ENCODE peak calls at places on chromosomes 7 and 10, in eight cellular contexts. X, T, I, M, H, B, J and O are unnamed samples.

GRCh38 chr10:58641095-58641531 is 128.4 kb downstream of the BICC1 start:
- DNase-seq in X (no peak), T (no peak), I (no peak), M (no peak), H (peak; percentile 46), B (peak; percentile 60), J (no peak), O (no peak)

GRCh38 chr7:129989466-129989865 is 36.7 kb upstream of the UBE2H start:
- DNase-seq in X (no peak), T (no peak), I (no peak), M (no peak), H (no peak), B (no peak), J (no peak), O (peak; percentile 20)

GRCh38 chr7:127833641-127834040 is 181.6 kb downstream of the SND1 start:
- DNase-seq in X (no peak), T (no peak), I (no peak), M (no peak), H (no peak), B (no peak), J (no peak), O (no peak)

GRCh38 chr10:93622942-93623341 is 10.6 kb downstream of the PDE6C start:
- DNase-seq in X (no peak), T (no peak), I (no peak), M (no peak), H (no peak), B (no peak), J (no peak), O (no peak)

GRCh38 chr10:32713560-32713959 is 244.5 kb downstream of the ITGB1 start:
- DNase-seq in X (no peak), T (no peak), I (peak; percentile 3), M (no peak), H (no peak), B (no peak), J (no peak), O (no peak)

GRCh38 chr7:26048663-26049062 is 103.3 kb upstream of the NFE2L3 start:
- DNase-seq in X (no peak), T (no peak), I (no peak), M (no peak), H (no peak), B (no peak), J (no peak), O (no peak)

GRCh38 chr7:31202801-31203200 is 137.7 kb downstream of the NEUROD6 start:
- DNase-seq in X (no peak), T (no peak), I (no peak), M (no peak), H (no peak), B (no peak), J (no peak), O (no peak)

GRCh38 chr7:7686806-7687205 is 31.6 kb downstream of the RPA3 start:
- DNase-seq in X (no peak), T (no peak), I (no peak), M (no peak), H (no peak), B (no peak), J (no peak), O (no peak)

GRCh38 chr7:29194206-29194593 is 375 bp upstream of the CHN2 start:
- DNase-seq in X (no peak), T (peak; percentile 45), I (peak; percentile 38), M (no peak), H (no peak), B (peak; percentile 45), J (no peak), O (no peak)

GRCh38 chr7:17062433-17063383 is 180.9 kb upstream of the AGR3 start:
- DNase-seq in X (no peak), T (no peak), I (no peak), M (no peak), H (no peak), B (no peak), J (no peak), O (no peak)

GRCh38 chr7:47392241-47392759 is 189.6 kb downstream of the TNS3 start:
- DNase-seq in X (no peak), T (no peak), I (no peak), M (no peak), H (peak; percentile 89), B (peak; percentile 49), J (peak; percentile 62), O (no peak)

GRCh38 chr10:126705951-126706565 is 35.6 kb upstream of the C10orf90 start:
- DNase-seq in X (no peak), T (no peak), I (no peak), M (no peak), H (peak; percentile 42), B (no peak), J (no peak), O (no peak)

GRCh38 chr7:21923663-21924062 is 22.0 kb downstream of the CDCA7L start:
- DNase-seq in X (no peak), T (peak; percentile 67), I (peak; percentile 67), M (no peak), H (no peak), B (no peak), J (no peak), O (no peak)

GRCh38 chr10:49663596-49663995 is 15.9 kb upstream of the C10orf53 start:
- DNase-seq in X (no peak), T (no peak), I (no peak), M (no peak), H (no peak), B (no peak), J (no peak), O (no peak)
- H3K27me3 ChIP-seq in X (no peaks in the 10 kb centered on the region), T (no peaks in the 10 kb centered on the region), I (no peaks in the 10 kb centered on the region), M (no peaks in the 10 kb centered on the region), H (no peaks in the 10 kb centered on the region), B (peaks cover 2% of the 10 kb centered on the region), J (no peaks in the 10 kb centered on the region), O (peaks cover 13% of the 10 kb centered on the region)

DNA sequence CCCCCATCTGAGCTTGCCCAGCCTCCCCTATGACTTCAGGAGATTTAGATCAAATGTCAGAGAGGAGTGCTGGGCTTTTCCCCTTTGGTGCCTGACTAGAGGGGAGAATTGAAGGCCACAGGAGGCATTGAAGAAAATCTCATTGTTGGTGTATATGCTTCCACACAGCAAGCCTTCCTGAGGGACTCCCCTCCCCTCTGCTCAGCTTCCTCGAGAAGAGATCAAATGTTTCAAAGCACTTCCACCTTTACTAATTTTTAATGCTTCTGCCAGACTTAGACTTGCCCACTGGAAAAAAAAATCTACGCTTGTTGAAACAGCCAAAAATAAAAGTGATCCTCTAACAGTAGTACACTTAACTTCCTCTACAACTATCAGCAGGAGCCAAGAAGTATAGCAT is 79.2 kb downstream of the FZD1 start:
- DNase-seq in X (no peak), T (no peak), I (no peak), M (no peak), H (no peak), B (no peak), J (no peak), O (no peak)
- H3K27ac ChIP-seq in X (no peak overlapping the region), T (no peak overlapping the region), I (no peak overlapping the region), M (no peak overlapping the region), H (no peak overlapping the region), B (no peak overlapping the region), J (no peak overlapping the region), O (no peak overlapping the region)

DNA sequence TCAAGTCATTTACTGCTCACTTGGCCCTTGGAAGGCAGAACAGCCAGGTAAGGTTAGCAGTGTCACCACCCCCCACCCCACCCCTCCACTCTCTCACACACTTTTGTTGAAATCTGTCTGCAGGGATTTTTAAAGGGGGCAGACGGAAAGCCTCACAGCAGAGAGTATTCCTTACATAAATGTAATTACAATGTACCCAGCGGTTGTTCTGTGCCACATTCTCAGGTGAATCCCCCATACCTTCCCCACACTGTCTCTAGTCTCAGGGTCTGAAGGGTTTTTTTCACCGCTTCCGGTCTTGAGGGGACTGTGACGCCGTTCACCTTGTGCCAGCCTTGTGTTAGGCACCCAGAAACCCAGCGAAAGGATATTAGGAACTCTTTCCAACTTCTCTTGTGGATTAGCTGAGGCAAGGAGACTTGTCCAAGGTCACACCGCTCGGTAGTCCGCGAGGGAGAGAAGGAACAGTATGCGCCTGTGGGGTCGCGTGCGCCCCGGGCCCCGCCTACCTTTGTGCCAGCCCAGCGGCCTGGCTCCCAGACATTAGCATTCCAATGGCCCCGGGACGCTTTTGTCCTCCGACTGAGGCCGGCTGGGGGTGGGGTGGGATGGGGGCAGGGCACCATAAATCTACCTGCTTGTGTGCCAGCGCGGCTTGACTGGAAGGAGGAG is 4.6 kb downstream of the NEUROG3 start:
- DNase-seq in X (no peak), T (no peak), I (no peak), M (no peak), H (no peak), B (no peak), J (no peak), O (no peak)
- H3K27me3 ChIP-seq in X (no peaks in the 10 kb centered on the region), T (peaks cover 63% of the 10 kb centered on the region), I (peaks cover 83% of the 10 kb centered on the region), M (peaks cover 70% of the 10 kb centered on the region), H (peaks cover 81% of the 10 kb centered on the region), B (peaks cover 85% of the 10 kb centered on the region), J (peaks cover 88% of the 10 kb centered on the region), O (peaks cover 84% of the 10 kb centered on the region)

DNA sequence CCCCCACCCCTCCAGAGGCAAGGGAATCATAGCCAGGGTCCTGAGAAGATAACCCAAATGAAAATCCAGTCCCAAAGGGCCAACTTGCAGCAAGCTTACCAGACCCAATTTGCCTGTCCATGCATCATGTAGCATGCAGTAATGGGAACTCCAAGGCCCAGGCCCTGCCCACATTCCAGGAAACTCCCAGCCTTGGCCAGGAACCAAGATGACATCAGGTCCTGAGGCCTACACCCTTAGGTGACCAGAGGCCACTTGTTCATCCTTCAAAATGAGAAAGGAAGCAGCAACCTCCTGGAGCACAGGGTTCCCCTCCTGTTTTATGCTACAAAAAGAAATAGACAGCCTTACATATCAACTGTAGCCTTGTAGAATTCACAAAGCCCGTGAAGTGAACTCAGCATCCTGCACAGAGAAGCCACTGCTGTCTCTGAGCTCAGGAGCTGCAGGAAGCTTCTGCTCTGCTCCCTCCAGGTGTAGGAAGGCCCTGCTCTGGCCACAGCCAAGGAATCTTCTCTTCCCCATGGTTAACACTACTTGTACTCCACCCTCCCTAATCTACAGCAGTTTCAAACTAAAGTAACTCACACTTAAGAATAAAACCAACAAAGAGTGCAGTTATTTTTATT is 30.3 kb upstream of the GRB10 start:
- DNase-seq in X (peak; percentile 73), T (no peak), I (peak; percentile 46), M (peak; percentile 19), H (peak; percentile 87), B (peak; percentile 74), J (no peak), O (no peak)
- H3K27ac ChIP-seq in X (no peak overlapping the region), T (no peak overlapping the region), I (peak overlapping the region; percentile 25), M (no peak overlapping the region), H (no peak overlapping the region), B (no peak overlapping the region), J (no peak overlapping the region), O (no peak overlapping the region)

GRCh38 chr7:86002858-86003257 is 640.9 kb upstream of the GRM3 start:
- DNase-seq in X (no peak), T (no peak), I (no peak), M (no peak), H (no peak), B (no peak), J (no peak), O (no peak)
- H3K27me3 ChIP-seq in X (no peaks in the 10 kb centered on the region), T (no peaks in the 10 kb centered on the region), I (no peaks in the 10 kb centered on the region), M (no peaks in the 10 kb centered on the region), H (no peaks in the 10 kb centered on the region), B (no peaks in the 10 kb centered on the region), J (no peaks in the 10 kb centered on the region), O (no peaks in the 10 kb centered on the region)

GRCh38 chr10:96860631-96861277 is 28.7 kb downstream of the LCOR start:
- DNase-seq in X (no peak), T (no peak), I (no peak), M (no peak), H (no peak), B (no peak), J (no peak), O (no peak)
- H3K27ac ChIP-seq in X (no peak overlapping the region), T (no peak overlapping the region), I (no peak overlapping the region), M (no peak overlapping the region), H (no peak overlapping the region), B (no peak overlapping the region), J (no peak overlapping the region), O (no peak overlapping the region)